ENCODE peak calls at places on chromosome 22, in five cellular contexts. Q, A, S, D and W are unnamed samples.

GRCh38 chr22:26401726-26402125 is 27.3 kb upstream of the ASPHD2 start:
- DNase-seq in Q (no peak), A (no peak), S (no peak), D (no peak), W (no peak)

GRCh38 chr22:37784829-37785495 is 22.8 kb upstream of the GCAT start:
- DNase-seq in Q (no peak), A (no peak), S (no peak), D (no peak), W (no peak)

GRCh38 chr22:23984430-23984829 is 4.5 kb downstream of the GSTT2 start:
- DNase-seq in Q (peak), A (peak), S (no peak), D (peak), W (peak)

GRCh38 chr22:17266261-17266971 is 47.2 kb upstream of the ADA2 start:
- DNase-seq in Q (peak), A (peak), S (no peak), D (no peak), W (peak)

GRCh38 chr22:39318507-39319283 is 728 bp downstream of the RPL3 start:
- DNase-seq in Q (no peak), A (peak), S (no peak), D (no peak), W (no peak)

GRCh38 chr22:17158568-17159503 is at the start of gene HDHD5:
- DNase-seq in Q (peak), A (peak), S (peak), D (peak), W (peak)

GRCh38 chr22:24421428-24421931 is 5.9 kb upstream of the ADORA2A start:
- DNase-seq in Q (no peak), A (no peak), S (no peak), D (peak), W (no peak)

GRCh38 chr22:29277927-29278326 is 9.9 kb downstream of the EWSR1 start:
- DNase-seq in Q (peak), A (no peak), S (no peak), D (no peak), W (no peak)

GRCh38 chr22:38718414-38718813 is 12.7 kb downstream of the GTPBP1 start:
- DNase-seq in Q (peak), A (peak), S (no peak), D (peak), W (peak)

GRCh38 chr22:30208631-30209603 is 37.6 kb downstream of the LIF start:
- DNase-seq in Q (peak), A (peak), S (no peak), D (peak), W (peak)

GRCh38 chr22:28855355-28856094 is 27.8 kb upstream of the ZNRF3 start:
- DNase-seq in Q (peak), A (peak), S (peak), D (peak), W (peak)

GRCh38 chr22:21000987-21001600 is 824 bp downstream of the THAP7 start:
- DNase-seq in Q (no peak), A (no peak), S (no peak), D (no peak), W (no peak)
- TF ChIP-seq CTCF in Q (no peak), A (no peak), S (no peak), D (no peak), W (no peak)

GRCh38 chr22:50082197-50082715 is 3.0 kb downstream of the MLC1 start:
- DNase-seq in Q (no peak), A (no peak), S (no peak), D (no peak), W (no peak)

GRCh38 chr22:50083462-50084081 is 1.7 kb downstream of the MLC1 start:
- DNase-seq in Q (no peak), A (no peak), S (no peak), D (no peak), W (no peak)

GRCh38 chr22:50084085-50084484 is 1.1 kb downstream of the MLC1 start:
- DNase-seq in Q (no peak), A (no peak), S (no peak), D (no peak), W (no peak)

GRCh38 chr22:50081426-50082196 is 3.6 kb downstream of the MLC1 start:
- DNase-seq in Q (no peak), A (no peak), S (no peak), D (no peak), W (no peak)

GRCh38 chr22:50082961-50083461 is 2.2 kb downstream of the MLC1 start:
- DNase-seq in Q (no peak), A (no peak), S (no peak), D (no peak), W (no peak)
- H3K4me3 ChIP-seq in Q (no peak), A (no peak), S (no peak), D (no peak), W (no peak)

GRCh38 chr22:20185750-20186149 is 34.9 kb upstream of the CCDC188 start:
- DNase-seq in Q (no peak), A (no peak), S (no peak), D (no peak), W (no peak)

GRCh38 chr22:20186183-20186870 is 35.5 kb upstream of the CCDC188 start:
- DNase-seq in Q (no peak), A (no peak), S (no peak), D (peak), W (no peak)

GRCh38 chr22:20188567-20188877 is 37.7 kb upstream of the CCDC188 start:
- DNase-seq in Q (no peak), A (no peak), S (no peak), D (no peak), W (no peak)

GRCh38 chr22:20187777-20188566 is 37.1 kb upstream of the CCDC188 start:
- DNase-seq in Q (no peak), A (no peak), S (no peak), D (no peak), W (no peak)

DNA sequence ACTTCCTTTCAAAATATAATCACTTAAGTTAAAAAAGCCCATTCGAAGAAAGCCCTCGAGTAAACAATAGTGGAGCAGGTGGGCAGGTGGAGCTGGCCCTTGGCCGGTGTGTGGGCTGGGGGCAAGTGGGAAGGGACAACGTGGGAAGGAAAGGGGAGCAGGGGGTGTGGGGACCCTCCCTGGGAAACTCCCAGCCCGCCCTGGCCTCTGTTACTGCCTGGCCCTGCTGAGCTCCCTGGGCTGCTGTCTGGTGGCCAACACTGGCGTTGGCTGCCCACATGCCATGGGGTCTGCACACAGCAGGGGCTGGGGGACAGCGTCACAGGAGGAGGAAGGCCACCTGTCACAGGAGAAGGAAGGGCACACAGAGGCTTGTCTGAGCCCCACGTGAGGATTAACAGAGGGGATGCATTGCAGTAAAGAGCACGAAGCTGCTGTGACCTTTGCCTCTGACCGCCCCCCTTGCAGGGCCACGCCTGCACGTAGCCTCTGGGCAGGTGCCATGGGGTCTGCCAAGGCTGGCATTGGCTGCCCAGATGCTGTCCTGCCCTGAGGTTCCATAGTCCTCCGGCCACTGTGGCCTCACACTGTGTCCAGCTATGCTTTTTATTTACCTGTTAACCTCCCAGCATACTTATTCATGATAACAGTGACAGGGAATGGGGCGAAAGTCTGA is 36.2 kb upstream of the CCDC188 start:
- DNase-seq in Q (no peak), A (no peak), S (no peak), D (no peak), W (no peak)
- TF ChIP-seq CTCF in Q (no peak), A (no peak), S (no peak), D (no peak), W (no peak)

DNA sequence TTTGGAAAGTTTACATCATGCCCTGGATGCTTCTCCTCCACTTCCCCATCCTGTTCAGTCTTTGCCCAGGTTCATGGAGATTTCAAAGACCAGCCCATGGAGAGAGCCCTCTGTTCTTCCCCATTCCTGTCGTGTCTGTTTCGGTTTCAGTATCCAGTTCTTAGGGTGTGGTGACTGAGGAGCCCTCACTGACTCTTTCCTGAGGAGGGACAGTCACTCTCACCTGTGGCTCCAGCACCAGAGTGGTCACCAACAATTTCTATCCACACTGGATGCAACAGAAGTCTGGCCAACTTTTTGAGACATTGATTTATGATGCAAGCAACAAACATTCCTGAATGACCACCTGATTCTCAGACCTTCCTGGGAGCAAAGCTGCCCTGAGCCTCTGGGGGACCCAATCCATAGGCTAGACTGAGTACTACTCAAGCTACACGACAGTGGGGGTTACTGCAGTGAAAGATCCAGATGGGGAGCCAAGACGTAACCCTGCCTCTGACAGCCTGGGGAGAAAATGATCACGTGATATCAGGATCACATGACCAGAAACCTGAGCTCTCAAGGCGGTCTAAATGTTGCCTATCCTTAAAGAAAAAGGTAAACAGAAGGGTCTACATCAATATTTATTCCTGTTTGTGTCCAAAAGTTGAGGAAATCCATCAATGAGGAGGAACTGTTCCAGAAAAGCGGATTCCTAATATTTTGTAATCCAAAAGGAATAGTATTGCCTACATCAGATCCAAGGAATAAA is 76.2 kb upstream of the VPREB1 start:
- DNase-seq in Q (peak), A (peak), S (peak), D (peak), W (peak)
- H3K4me3 ChIP-seq in Q (no peak), A (no peak), S (no peak), D (peak), W (no peak)

GRCh38 chr22:44957267-44957905 is 52.4 kb downstream of the PHF21B start:
- DNase-seq in Q (no peak), A (no peak), S (no peak), D (no peak), W (no peak)
- TF ChIP-seq CTCF in Q (no peak), A (peak), S (peak), D (no peak), W (peak)

GRCh38 chr22:22508274-22509176 is at the start of gene ZNF280B:
- DNase-seq in Q (peak), A (peak), S (no peak), D (peak), W (peak)
- H3K4me3 ChIP-seq in Q (peak), A (peak), S (no peak), D (peak), W (peak)

GRCh38 chr22:19082793-19083192 is 39.4 kb downstream of the DGCR2 start:
- DNase-seq in Q (no peak), A (no peak), S (no peak), D (no peak), W (no peak)
- TF ChIP-seq CTCF in Q (no peak), A (no peak), S (no peak), D (no peak), W (no peak)

GRCh38 chr22:35376728-35377472 is 4.0 kb upstream of the HMOX1 start:
- DNase-seq in Q (peak), A (peak), S (peak), D (peak), W (peak)
- H3K4me3 ChIP-seq in Q (no peak), A (no peak), S (no peak), D (peak), W (no peak)

GRCh38 chr22:46829140-46829891 is 66.9 kb downstream of the TBC1D22A start:
- DNase-seq in Q (no peak), A (peak), S (peak), D (peak), W (peak)

GRCh38 chr22:46827072-46827780 is 64.8 kb downstream of the TBC1D22A start:
- DNase-seq in Q (no peak), A (no peak), S (no peak), D (no peak), W (no peak)

GRCh38 chr22:46827781-46828180 is 65.3 kb downstream of the TBC1D22A start:
- DNase-seq in Q (no peak), A (no peak), S (no peak), D (peak), W (no peak)

GRCh38 chr22:46830001-46830715 is 67.7 kb downstream of the TBC1D22A start:
- DNase-seq in Q (peak), A (peak), S (no peak), D (peak), W (peak)

DNA sequence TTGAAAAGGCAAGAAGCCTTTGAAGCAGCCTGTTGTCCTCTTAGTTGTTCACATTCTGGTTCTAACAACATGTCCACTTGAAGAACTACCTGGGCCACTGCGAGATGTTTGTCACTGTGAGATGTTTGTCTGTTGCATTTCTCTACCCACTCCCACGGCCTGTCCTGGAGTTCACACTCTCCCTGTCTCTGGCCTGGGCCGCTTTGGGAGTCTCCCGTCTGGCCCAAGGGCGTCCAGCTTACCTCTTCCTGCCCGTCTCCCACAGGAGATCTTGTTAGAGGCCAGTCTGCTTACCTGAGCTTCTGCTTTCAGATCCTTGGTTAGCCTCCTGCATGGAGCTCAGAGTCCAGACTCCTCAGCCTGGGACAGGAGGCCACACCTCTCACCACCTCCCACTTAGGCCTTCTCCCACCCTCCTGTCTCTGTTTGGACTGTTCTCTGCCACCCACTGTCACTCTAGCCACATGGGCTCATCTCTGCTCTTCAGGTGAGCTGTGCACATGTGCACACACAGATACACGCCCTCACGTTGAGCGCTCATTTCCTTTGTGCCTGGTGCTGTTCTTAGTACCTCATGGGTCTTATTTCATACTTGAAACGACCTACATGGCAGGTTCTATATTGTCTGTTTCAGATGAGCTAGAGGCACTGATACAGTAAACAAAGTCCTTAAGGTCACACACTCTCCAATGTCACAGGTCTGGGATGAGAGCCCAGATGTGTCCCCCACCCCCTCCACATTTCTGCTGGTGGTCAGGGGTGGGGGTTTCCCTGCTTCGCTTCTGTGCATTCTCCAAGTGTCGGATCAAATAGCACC is 66.1 kb downstream of the TBC1D22A start:
- DNase-seq in Q (no peak), A (no peak), S (no peak), D (peak), W (no peak)
- TF ChIP-seq CTCF in Q (no peak), A (no peak), S (no peak), D (no peak), W (no peak)